ENCODE peak calls at places on chromosomes 13 and 19, in nine cellular contexts. P is A549, G is prostate gland, R is heart left ventricle, K is breast epithelium, B is adrenal gland, Z is uterus, X is right lobe of liver, E is testis. N is an unnamed sample. For H3K4me1, the result is how much of the 10 kb centered on the place peaks cover.

GRCh38 chr13:36601186-36601585 is 72.6 kb upstream of the SERTM1 start:
- DNase-seq in P (no peak), G (no peak), R (no peak), K (no peak), B (no peak), Z (no peak), X (no peak), E (no peak), N (no peak)

GRCh38 chr13:73059460-73060250 is 850 bp downstream of the KLF5 start:
- DNase-seq in P (no peak), G (peak), R (peak), K (peak), B (peak), Z (peak), X (peak), E (peak), N (peak)

GRCh38 chr19:40907968-40908735 is 26.1 kb upstream of the CYP2A7 start:
- DNase-seq in P (no peak), G (no peak), R (peak), K (no peak), B (peak), Z (peak), X (peak), E (peak), N (peak)

GRCh38 chr13:76632388-76633044 is 253.7 kb downstream of the KCTD12 start:
- DNase-seq in P (no peak), G (no peak), R (no peak), K (no peak), B (no peak), Z (no peak), X (no peak), E (no peak), N (no peak)

GRCh38 chr19:51572415-51572814 is 1.3 kb downstream of the ZNF175 start:
- DNase-seq in P (no peak), G (no peak), R (no peak), K (no peak), B (no peak), Z (no peak), X (no peak), E (no peak), N (no peak)

GRCh38 chr19:41734585-41734984 is 20.7 kb upstream of the CEACAM6 start:
- DNase-seq in P (no peak), G (no peak), R (no peak), K (no peak), B (no peak), Z (no peak), X (no peak), E (no peak), N (peak)

GRCh38 chr19:43759515-43759914 is 4.8 kb upstream of the SMG9 start:
- DNase-seq in P (peak), G (no peak), R (no peak), K (no peak), B (peak), Z (no peak), X (no peak), E (no peak), N (no peak)

GRCh38 chr19:16398530-16399241 is 73.1 kb downstream of the EPS15L1 start:
- DNase-seq in P (no peak), G (no peak), R (no peak), K (no peak), B (no peak), Z (no peak), X (no peak), E (no peak), N (no peak)

GRCh38 chr13:24251525-24251924 is 57.9 kb upstream of the C1QTNF9 start:
- DNase-seq in P (no peak), G (no peak), R (no peak), K (no peak), B (no peak), Z (no peak), X (no peak), E (no peak), N (peak)

GRCh38 chr19:3045885-3046603 is 16.3 kb downstream of the TLE5 start:
- DNase-seq in P (no peak), G (no peak), R (no peak), K (no peak), B (no peak), Z (peak), X (no peak), E (no peak), N (no peak)

GRCh38 chr19:3035542-3036118 is 6.5 kb upstream of the TLE2 start:
- DNase-seq in P (peak), G (peak), R (peak), K (peak), B (peak), Z (peak), X (peak), E (peak), N (peak)

GRCh38 chr19:51034704-51035103 is at the start of gene KLK12:
- DNase-seq in P (no peak), G (peak), R (no peak), K (no peak), B (no peak), Z (no peak), X (no peak), E (no peak), N (no peak)

GRCh38 chr19:10286803-10287737 is at the start of gene ICAM4:
- DNase-seq in P (no peak), G (no peak), R (peak), K (no peak), B (peak), Z (peak), X (peak), E (peak), N (peak)

GRCh38 chr13:19050901-19051300 is 130.7 kb downstream of the TUBA3C start:
- DNase-seq in P (no peak), G (no peak), R (no peak), K (no peak), B (no peak), Z (no peak), X (no peak), E (no peak), N (no peak)

GRCh38 chr13:102777716-102778115 is 4.1 kb upstream of the TEX30 start:
- DNase-seq in P (no peak), G (no peak), R (no peak), K (no peak), B (no peak), Z (no peak), X (no peak), E (no peak), N (no peak)

GRCh38 chr19:38164526-38164925 is 59.5 kb downstream of the DPF1 start:
- DNase-seq in P (no peak), G (no peak), R (no peak), K (no peak), B (no peak), Z (no peak), X (no peak), E (no peak), N (no peak)

GRCh38 chr19:3722443-3723109 is 14.4 kb downstream of the TJP3 start:
- DNase-seq in P (no peak), G (peak), R (no peak), K (no peak), B (no peak), Z (no peak), X (no peak), E (no peak), N (peak)

GRCh38 chr13:50421457-50422130 is 406.4 kb downstream of the KCNRG start:
- DNase-seq in P (no peak), G (no peak), R (no peak), K (no peak), B (no peak), Z (no peak), X (no peak), E (no peak), N (no peak)

GRCh38 chr13:34849406-34849805 is 92.7 kb upstream of the NBEA start:
- DNase-seq in P (no peak), G (no peak), R (no peak), K (no peak), B (no peak), Z (no peak), X (no peak), E (no peak), N (no peak)

GRCh38 chr19:5036733-5037681 is 68.1 kb downstream of the KDM4B start:
- DNase-seq in P (no peak), G (no peak), R (peak), K (no peak), B (no peak), Z (no peak), X (no peak), E (peak), N (no peak)

GRCh38 chr13:98143601-98144500 is 957 bp downstream of the FARP1 start:
- DNase-seq in P (no peak), G (peak), R (peak), K (no peak), B (peak), Z (peak), X (peak), E (peak), N (no peak)

GRCh38 chr19:13692096-13692495 is 72.2 kb upstream of the MRI1 start:
- DNase-seq in P (no peak), G (no peak), R (no peak), K (no peak), B (peak), Z (no peak), X (no peak), E (no peak), N (no peak)

GRCh38 chr13:71789952-71790351 is 77.1 kb downstream of the DACH1 start:
- DNase-seq in P (no peak), G (no peak), R (no peak), K (no peak), B (no peak), Z (no peak), X (no peak), E (no peak), N (no peak)

GRCh38 chr13:98575009-98575866 is 1.7 kb downstream of the STK24 start:
- DNase-seq in P (no peak), G (no peak), R (no peak), K (no peak), B (no peak), Z (no peak), X (no peak), E (no peak), N (no peak)

GRCh38 chr19:10812902-10813404 is 23.1 kb downstream of the TMED1 start:
- DNase-seq in P (peak), G (no peak), R (no peak), K (no peak), B (peak), Z (peak), X (no peak), E (peak), N (no peak)

GRCh38 chr13:36920612-36921185 is 661 bp upstream of the SMAD9 start:
- DNase-seq in P (no peak), G (no peak), R (no peak), K (no peak), B (no peak), Z (no peak), X (no peak), E (no peak), N (no peak)

GRCh38 chr19:6272411-6272791 is 7.4 kb downstream of the MLLT1 start:
- DNase-seq in P (no peak), G (no peak), R (no peak), K (no peak), B (no peak), Z (no peak), X (no peak), E (no peak), N (no peak)

GRCh38 chr13:35144496-35144895 is 202.4 kb downstream of the NBEA start:
- DNase-seq in P (no peak), G (no peak), R (no peak), K (no peak), B (peak), Z (no peak), X (no peak), E (no peak), N (no peak)

GRCh38 chr13:74145249-74145970 is 11.2 kb upstream of the KLF12 start:
- DNase-seq in P (no peak), G (no peak), R (no peak), K (no peak), B (no peak), Z (no peak), X (no peak), E (no peak), N (no peak)

GRCh38 chr13:52414963-52415362 is 9.0 kb upstream of the THSD1 start:
- DNase-seq in P (peak), G (no peak), R (no peak), K (no peak), B (no peak), Z (no peak), X (no peak), E (no peak), N (no peak)

GRCh38 chr19:7554990-7555864 is 19.7 kb downstream of the PNPLA6 start:
- DNase-seq in P (peak), G (no peak), R (no peak), K (no peak), B (no peak), Z (no peak), X (no peak), E (peak), N (no peak)

GRCh38 chr19:10551698-10552301 is 8.1 kb downstream of the ATG4D start:
- DNase-seq in P (peak), G (no peak), R (no peak), K (no peak), B (no peak), Z (no peak), X (no peak), E (no peak), N (no peak)

GRCh38 chr13:26020536-26021290 is 31.1 kb downstream of the SHISA2 start:
- DNase-seq in P (no peak), G (no peak), R (no peak), K (no peak), B (no peak), Z (no peak), X (no peak), E (no peak), N (no peak)

GRCh38 chr19:5765220-5765619 is 19.3 kb downstream of the PRR22 start:
- DNase-seq in P (no peak), G (no peak), R (no peak), K (no peak), B (no peak), Z (no peak), X (no peak), E (no peak), N (no peak)

GRCh38 chr19:13208131-13208963 is 58.1 kb downstream of the IER2 start:
- DNase-seq in P (no peak), G (no peak), R (peak), K (no peak), B (peak), Z (peak), X (peak), E (peak), N (peak)

GRCh38 chr19:44816301-44816700 is 7.4 kb downstream of the BCAM start:
- DNase-seq in P (no peak), G (no peak), R (no peak), K (no peak), B (no peak), Z (no peak), X (no peak), E (no peak), N (no peak)

GRCh38 chr19:44819246-44819832 is 10.4 kb downstream of the BCAM start:
- DNase-seq in P (no peak), G (no peak), R (no peak), K (no peak), B (no peak), Z (no peak), X (no peak), E (no peak), N (no peak)

GRCh38 chr19:44820648-44821609 is 12.0 kb downstream of the BCAM start:
- DNase-seq in P (no peak), G (no peak), R (peak), K (no peak), B (peak), Z (peak), X (peak), E (peak), N (no peak)

GRCh38 chr19:44818470-44818856 is 9.6 kb downstream of the BCAM start:
- DNase-seq in P (no peak), G (no peak), R (no peak), K (no peak), B (no peak), Z (no peak), X (no peak), E (no peak), N (no peak)

GRCh38 chr19:44817725-44818469 is 9.0 kb downstream of the BCAM start:
- DNase-seq in P (no peak), G (no peak), R (no peak), K (no peak), B (no peak), Z (no peak), X (no peak), E (no peak), N (no peak)
- H3K4me1 ChIP-seq in P (under half), G (under half), R (under half), K (under half), B (under half), Z (under half), X (under half), E (under half), N (under half)

DNA sequence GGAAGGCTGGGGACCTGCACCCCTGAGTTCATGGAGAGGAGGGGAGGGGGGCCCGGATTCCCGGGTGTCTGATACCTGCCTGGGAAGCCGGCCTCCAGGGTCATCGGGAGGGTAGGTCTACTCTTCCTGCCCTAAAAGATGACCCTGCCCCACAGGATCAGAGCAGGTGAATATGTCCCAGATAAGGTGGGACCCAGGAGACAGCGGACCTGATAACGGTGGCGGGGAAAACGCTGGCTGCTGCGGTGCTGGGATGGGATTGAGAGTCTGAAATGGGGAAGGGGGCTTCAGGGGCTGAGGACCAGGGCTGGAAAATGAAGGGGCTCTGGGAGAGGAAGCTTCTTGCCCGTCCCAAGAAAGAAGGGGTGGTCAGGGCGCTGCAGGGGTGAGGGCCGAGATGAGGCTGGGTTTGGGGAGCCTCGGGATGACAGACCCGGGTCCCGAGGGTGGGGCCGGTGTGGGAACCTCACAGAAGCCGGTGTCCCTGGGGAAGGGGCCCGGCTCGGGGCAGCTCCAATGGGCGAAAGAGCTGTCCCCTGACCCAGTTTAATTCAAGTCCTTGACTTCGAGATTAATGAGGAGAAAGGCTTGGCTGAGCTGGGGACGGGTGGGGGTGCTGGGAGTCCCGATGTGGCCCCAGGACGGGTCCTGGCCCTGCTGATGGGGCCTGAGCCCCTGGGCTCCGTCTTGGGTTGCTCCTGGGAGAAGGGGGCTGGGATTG is 797 bp downstream of the TTYH1 start:
- DNase-seq in P (no peak), G (no peak), R (no peak), K (no peak), B (no peak), Z (no peak), X (no peak), E (no peak), N (no peak)
- H3K4me3 ChIP-seq in P (no peak), G (no peak), R (peak), K (peak), B (no peak), Z (no peak), X (no peak), E (peak), N (no peak)

DNA sequence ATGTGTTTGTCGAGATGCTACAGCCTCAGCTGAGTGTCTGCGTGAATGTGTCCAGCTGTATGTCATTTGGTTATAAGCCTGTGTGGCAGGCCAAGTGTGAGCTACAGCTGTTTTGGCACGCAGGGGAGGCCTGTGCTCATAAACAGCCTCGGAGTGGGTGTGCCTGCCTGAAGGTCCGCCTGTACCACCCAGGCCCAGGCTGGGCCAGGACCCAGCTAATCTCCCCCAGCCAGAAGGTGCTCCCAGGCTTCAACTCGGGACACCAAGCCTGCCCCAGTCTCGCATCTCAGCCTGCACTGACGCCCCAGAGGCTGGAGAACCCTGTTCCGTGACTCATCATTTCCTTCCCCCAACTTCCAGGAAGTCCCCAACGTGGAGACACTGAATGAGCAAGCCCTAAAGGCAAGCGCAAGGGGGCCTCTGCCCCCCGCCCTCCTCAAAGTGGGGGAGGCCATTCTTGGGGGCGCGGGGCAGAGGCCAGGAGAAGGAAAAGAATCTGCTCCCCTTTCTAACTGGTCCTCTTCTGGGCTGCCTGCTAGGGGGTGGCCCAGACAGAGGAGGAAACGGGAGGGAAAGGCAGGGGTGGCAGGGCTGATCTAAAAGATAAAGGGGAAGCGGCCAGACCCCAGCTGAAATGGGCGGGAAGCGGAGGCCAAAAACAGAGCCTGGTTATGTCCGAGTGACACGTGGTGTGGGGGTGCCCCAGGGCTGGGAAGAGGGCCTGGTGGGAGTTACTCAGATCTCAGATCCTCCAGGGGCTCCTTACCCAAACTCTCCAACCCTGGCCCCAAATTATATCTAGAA is 2.0 kb downstream of the SLC1A5 start:
- DNase-seq in P (peak), G (peak), R (peak), K (peak), B (peak), Z (peak), X (peak), E (peak), N (peak)
- TF ChIP-seq POLR2A in P (no peak), G (peak), R (no peak), K (peak), B (no peak), Z (no peak), X (no peak), E (no peak), N (peak)

DNA sequence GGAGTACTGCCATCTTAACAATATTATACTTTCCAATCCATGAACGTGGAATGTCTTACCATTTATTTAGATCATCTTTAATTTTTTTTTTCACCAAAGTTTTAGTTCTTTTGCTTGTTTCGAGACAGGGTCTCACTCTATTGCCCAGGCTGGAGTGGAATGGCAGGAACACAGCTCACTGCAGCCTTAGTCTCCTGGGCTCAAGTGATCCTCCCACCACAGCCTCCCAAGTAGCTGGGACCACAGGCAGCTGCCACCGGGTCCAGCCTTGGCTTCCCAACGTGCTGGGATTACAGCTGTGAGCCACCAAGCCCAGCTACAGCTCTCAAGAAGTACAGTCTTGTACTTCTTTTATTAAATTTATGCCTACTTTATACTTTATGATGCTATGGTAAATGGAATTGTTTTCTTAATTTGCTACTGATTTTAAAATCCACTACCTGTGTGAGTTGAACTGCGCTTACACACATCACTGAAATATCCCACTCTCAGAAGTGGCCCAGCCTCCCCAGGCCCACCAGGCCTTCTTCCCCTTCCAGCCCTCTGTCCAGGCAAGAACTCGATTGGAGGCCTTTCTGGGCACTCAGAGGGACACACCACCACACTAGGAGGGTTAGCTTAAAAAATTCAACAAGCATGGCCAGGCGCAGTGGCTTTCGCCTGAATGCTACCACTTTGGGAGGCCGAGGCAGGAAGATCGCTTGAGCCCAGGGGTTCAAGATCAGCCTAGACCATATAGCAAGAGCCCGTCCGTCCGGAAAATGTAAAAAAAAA is 1.0 kb upstream of the PGLS start:
- DNase-seq in P (no peak), G (no peak), R (no peak), K (no peak), B (no peak), Z (no peak), X (no peak), E (no peak), N (no peak)
- H3K4me1 ChIP-seq in P (under half), G (under half), R (under half), K (under half), B (under half), Z (under half), X (under half), E (under half), N (under half)

DNA sequence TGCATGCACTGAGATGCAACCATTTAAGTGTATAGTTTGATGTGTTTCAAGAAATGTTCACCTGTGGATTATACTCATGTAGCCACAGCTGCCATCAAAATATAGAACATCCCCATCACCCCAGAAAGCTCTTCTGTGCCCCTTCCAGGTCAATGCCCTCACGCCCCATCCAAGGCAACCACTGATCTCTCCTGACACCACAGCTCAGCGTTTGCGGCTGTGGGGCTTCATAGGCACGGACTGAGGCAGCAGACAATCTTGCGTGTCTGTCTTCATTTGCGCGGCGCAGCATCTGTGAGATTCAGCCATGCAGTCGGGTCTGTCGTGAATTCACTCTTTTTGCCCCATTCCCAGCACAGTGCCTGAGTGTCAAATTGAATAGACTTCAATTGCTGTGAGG is 153.8 kb upstream of the UQCRFS1 start:
- DNase-seq in P (no peak), G (no peak), R (no peak), K (no peak), B (no peak), Z (no peak), X (no peak), E (no peak), N (peak)
- H3K4me3 ChIP-seq in P (no peak), G (no peak), R (no peak), K (no peak), B (no peak), Z (no peak), X (no peak), E (no peak), N (no peak)